ENCODE peak calls at places on chromosome 7, in seven cellular contexts. One of them, this sample, is unnamed.

GRCh38 chr7:115297651-115298050 is 375.8 kb downstream of the MDFIC start:
- DNase-seq in HepG2: no peak
- DNase-seq in GM23248: peak
- DNase-seq in GM23338: no peak
- DNase-seq in mammary epithelial cell: peak
- DNase-seq in fibroblast of lung: peak
- DNase-seq in endothelial cell of umbilical vein: peak
- DNase-seq in this sample: peak

GRCh38 chr7:118214051-118214832 is 10.3 kb upstream of the ANKRD7 start:
- DNase-seq in HepG2: no peak
- DNase-seq in GM23248: peak
- DNase-seq in GM23338: peak
- DNase-seq in mammary epithelial cell: peak
- DNase-seq in fibroblast of lung: peak
- DNase-seq in endothelial cell of umbilical vein: peak
- DNase-seq in this sample: no peak

GRCh38 chr7:124856299-124856888 is 73.2 kb downstream of the POT1 start:
- DNase-seq in HepG2: peak
- DNase-seq in GM23248: peak
- DNase-seq in GM23338: peak
- DNase-seq in mammary epithelial cell: peak
- DNase-seq in fibroblast of lung: peak
- DNase-seq in endothelial cell of umbilical vein: peak
- DNase-seq in this sample: peak

GRCh38 chr7:44750424-44750823 is 1.8 kb downstream of the ZMIZ2 start:
- DNase-seq in HepG2: no peak
- DNase-seq in GM23248: no peak
- DNase-seq in GM23338: no peak
- DNase-seq in mammary epithelial cell: no peak
- DNase-seq in fibroblast of lung: no peak
- DNase-seq in endothelial cell of umbilical vein: no peak
- DNase-seq in this sample: no peak

GRCh38 chr7:93817561-93817960 is 73.0 kb downstream of the TFPI2 start:
- DNase-seq in HepG2: no peak
- DNase-seq in GM23248: peak
- DNase-seq in GM23338: no peak
- DNase-seq in mammary epithelial cell: no peak
- DNase-seq in fibroblast of lung: peak
- DNase-seq in endothelial cell of umbilical vein: peak
- DNase-seq in this sample: no peak

GRCh38 chr7:2681954-2682799 is 5.8 kb upstream of the AMZ1 start:
- DNase-seq in HepG2: no peak
- DNase-seq in GM23248: no peak
- DNase-seq in GM23338: no peak
- DNase-seq in mammary epithelial cell: no peak
- DNase-seq in fibroblast of lung: no peak
- DNase-seq in endothelial cell of umbilical vein: no peak
- DNase-seq in this sample: no peak

GRCh38 chr7:47724335-47724982 is 142.5 kb upstream of the TNS3 start:
- DNase-seq in HepG2: peak
- DNase-seq in GM23248: peak
- DNase-seq in GM23338: peak
- DNase-seq in mammary epithelial cell: peak
- DNase-seq in fibroblast of lung: peak
- DNase-seq in endothelial cell of umbilical vein: peak
- DNase-seq in this sample: peak

GRCh38 chr7:80732635-80733034 is 94.2 kb downstream of the CD36 start:
- DNase-seq in HepG2: peak
- DNase-seq in GM23248: peak
- DNase-seq in GM23338: peak
- DNase-seq in mammary epithelial cell: no peak
- DNase-seq in fibroblast of lung: no peak
- DNase-seq in endothelial cell of umbilical vein: no peak
- DNase-seq in this sample: no peak

GRCh38 chr7:121037828-121038716 is 49.6 kb downstream of the CPED1 start:
- DNase-seq in HepG2: no peak
- DNase-seq in GM23248: no peak
- DNase-seq in GM23338: no peak
- DNase-seq in mammary epithelial cell: no peak
- DNase-seq in fibroblast of lung: no peak
- DNase-seq in endothelial cell of umbilical vein: no peak
- DNase-seq in this sample: no peak
- H3K4me2 ChIP-seq in HepG2: no peak
- H3K4me2 ChIP-seq in GM23248: no peak
- H3K4me2 ChIP-seq in GM23338: no peak
- H3K4me2 ChIP-seq in mammary epithelial cell: no peak
- H3K4me2 ChIP-seq in fibroblast of lung: no peak
- H3K4me2 ChIP-seq in endothelial cell of umbilical vein: no peak
- H3K4me2 ChIP-seq in this sample: no peak

GRCh38 chr7:12564996-12565764 is 5.3 kb upstream of the SCIN start:
- DNase-seq in HepG2: no peak
- DNase-seq in GM23248: no peak
- DNase-seq in GM23338: no peak
- DNase-seq in mammary epithelial cell: no peak
- DNase-seq in fibroblast of lung: peak
- DNase-seq in endothelial cell of umbilical vein: no peak
- DNase-seq in this sample: no peak
- H3K4me3 ChIP-seq in HepG2: no peak
- H3K4me3 ChIP-seq in GM23248: no peak
- H3K4me3 ChIP-seq in GM23338: no peak
- H3K4me3 ChIP-seq in mammary epithelial cell: no peak
- H3K4me3 ChIP-seq in fibroblast of lung: no peak
- H3K4me3 ChIP-seq in endothelial cell of umbilical vein: no peak
- H3K4me3 ChIP-seq in this sample: no peak

DNA sequence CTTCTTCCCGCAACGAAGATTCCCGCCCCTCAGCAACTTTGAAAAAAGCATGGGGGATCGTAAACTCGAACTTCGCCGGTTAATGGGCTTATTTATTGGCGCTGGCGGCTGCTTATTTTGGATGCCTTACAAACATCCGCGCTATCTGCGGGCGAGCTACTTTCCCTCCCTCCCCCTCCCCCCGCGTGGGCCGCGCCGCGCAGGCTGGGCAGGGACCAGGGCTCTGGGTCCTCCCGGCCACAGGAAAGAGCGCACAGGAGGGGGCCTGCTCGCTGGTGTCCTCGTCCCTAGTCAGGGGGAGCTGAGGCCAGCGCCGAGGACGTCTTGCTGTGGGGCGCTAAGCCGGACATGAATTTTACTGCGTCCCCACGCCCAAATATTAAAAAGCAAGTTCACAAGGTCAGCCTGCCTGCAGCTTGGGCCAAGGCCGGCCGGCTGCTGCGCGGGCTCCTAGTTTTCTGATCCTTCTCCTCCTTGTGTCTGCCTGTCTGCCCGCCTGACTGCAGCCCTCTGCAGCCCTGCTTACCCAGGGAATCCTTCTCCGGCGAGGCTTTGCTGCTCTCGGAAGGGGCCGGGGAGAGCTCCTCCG is 1.2 kb downstream of the HOXA10 start:
- DNase-seq in HepG2: no peak
- DNase-seq in GM23248: peak
- DNase-seq in GM23338: peak
- DNase-seq in mammary epithelial cell: no peak
- DNase-seq in fibroblast of lung: no peak
- DNase-seq in endothelial cell of umbilical vein: peak
- DNase-seq in this sample: no peak
- TF ChIP-seq EZH2 in HepG2: no peak
- TF ChIP-seq EZH2 in GM23248: no peak
- TF ChIP-seq EZH2 in GM23338: peak
- TF ChIP-seq EZH2 in mammary epithelial cell: no peak
- TF ChIP-seq EZH2 in fibroblast of lung: no peak
- TF ChIP-seq EZH2 in endothelial cell of umbilical vein: no peak
- TF ChIP-seq EZH2 in this sample: no peak

DNA sequence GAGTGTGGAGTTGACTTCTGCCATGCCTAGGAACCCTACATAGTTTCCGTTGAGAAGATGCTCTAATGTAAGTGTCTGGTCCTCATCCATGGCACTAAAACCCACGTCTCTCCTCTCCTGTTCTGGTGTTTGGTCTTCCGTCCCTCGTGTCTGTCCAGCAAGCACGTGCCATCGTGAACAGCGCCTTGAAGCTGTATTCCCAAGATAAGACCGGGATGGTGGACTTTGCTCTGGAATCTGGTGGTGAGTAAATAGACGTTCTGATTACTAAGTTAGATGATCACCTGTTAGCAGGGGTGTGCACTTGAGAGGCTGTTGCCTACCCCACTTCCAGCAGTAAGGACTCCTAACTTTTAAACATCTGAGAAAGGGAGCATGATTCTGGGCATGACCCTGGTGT is 15.1 kb upstream of the GET4 start:
- DNase-seq in HepG2: peak
- DNase-seq in GM23248: no peak
- DNase-seq in GM23338: no peak
- DNase-seq in mammary epithelial cell: no peak
- DNase-seq in fibroblast of lung: no peak
- DNase-seq in endothelial cell of umbilical vein: no peak
- DNase-seq in this sample: peak
- H3K4me2 ChIP-seq in HepG2: no peak
- H3K4me2 ChIP-seq in GM23248: no peak
- H3K4me2 ChIP-seq in GM23338: no peak
- H3K4me2 ChIP-seq in mammary epithelial cell: no peak
- H3K4me2 ChIP-seq in fibroblast of lung: no peak
- H3K4me2 ChIP-seq in endothelial cell of umbilical vein: no peak
- H3K4me2 ChIP-seq in this sample: peak

GRCh38 chr7:12692035-12692434 is 4.6 kb downstream of the ARL4A start:
- DNase-seq in HepG2: no peak
- DNase-seq in GM23248: no peak
- DNase-seq in GM23338: no peak
- DNase-seq in mammary epithelial cell: no peak
- DNase-seq in fibroblast of lung: no peak
- DNase-seq in endothelial cell of umbilical vein: peak
- DNase-seq in this sample: no peak

GRCh38 chr7:12692479-12693259 is 5.2 kb downstream of the ARL4A start:
- DNase-seq in HepG2: no peak
- DNase-seq in GM23248: no peak
- DNase-seq in GM23338: no peak
- DNase-seq in mammary epithelial cell: no peak
- DNase-seq in fibroblast of lung: no peak
- DNase-seq in endothelial cell of umbilical vein: peak
- DNase-seq in this sample: no peak

GRCh38 chr7:12687213-12688171 is at the start of gene ARL4A:
- DNase-seq in HepG2: peak
- DNase-seq in GM23248: peak
- DNase-seq in GM23338: peak
- DNase-seq in mammary epithelial cell: peak
- DNase-seq in fibroblast of lung: peak
- DNase-seq in endothelial cell of umbilical vein: peak
- DNase-seq in this sample: peak

GRCh38 chr7:12686894-12687212 is 580 bp upstream of the ARL4A start:
- DNase-seq in HepG2: no peak
- DNase-seq in GM23248: no peak
- DNase-seq in GM23338: no peak
- DNase-seq in mammary epithelial cell: no peak
- DNase-seq in fibroblast of lung: no peak
- DNase-seq in endothelial cell of umbilical vein: no peak
- DNase-seq in this sample: no peak

GRCh38 chr7:12690041-12690878 is 2.8 kb downstream of the ARL4A start:
- DNase-seq in HepG2: no peak
- DNase-seq in GM23248: no peak
- DNase-seq in GM23338: no peak
- DNase-seq in mammary epithelial cell: no peak
- DNase-seq in fibroblast of lung: no peak
- DNase-seq in endothelial cell of umbilical vein: peak
- DNase-seq in this sample: no peak
- H3K4me3 ChIP-seq in HepG2: peak
- H3K4me3 ChIP-seq in GM23248: peak
- H3K4me3 ChIP-seq in GM23338: peak
- H3K4me3 ChIP-seq in mammary epithelial cell: peak
- H3K4me3 ChIP-seq in fibroblast of lung: peak
- H3K4me3 ChIP-seq in endothelial cell of umbilical vein: peak
- H3K4me3 ChIP-seq in this sample: peak

GRCh38 chr7:27104244-27105149 is 2.0 kb upstream of the HOXA2 start:
- DNase-seq in HepG2: no peak
- DNase-seq in GM23248: no peak
- DNase-seq in GM23338: no peak
- DNase-seq in mammary epithelial cell: no peak
- DNase-seq in fibroblast of lung: peak
- DNase-seq in endothelial cell of umbilical vein: peak
- DNase-seq in this sample: no peak

GRCh38 chr7:27105161-27106122 is 3.0 kb upstream of the HOXA2 start:
- DNase-seq in HepG2: no peak
- DNase-seq in GM23248: no peak
- DNase-seq in GM23338: no peak
- DNase-seq in mammary epithelial cell: peak
- DNase-seq in fibroblast of lung: peak
- DNase-seq in endothelial cell of umbilical vein: peak
- DNase-seq in this sample: no peak

GRCh38 chr7:27102578-27103442 is at the start of gene HOXA2:
- DNase-seq in HepG2: no peak
- DNase-seq in GM23248: no peak
- DNase-seq in GM23338: no peak
- DNase-seq in mammary epithelial cell: peak
- DNase-seq in fibroblast of lung: peak
- DNase-seq in endothelial cell of umbilical vein: peak
- DNase-seq in this sample: no peak

GRCh38 chr7:27101906-27102577 is 441 bp downstream of the HOXA2 start:
- DNase-seq in HepG2: no peak
- DNase-seq in GM23248: no peak
- DNase-seq in GM23338: peak
- DNase-seq in mammary epithelial cell: no peak
- DNase-seq in fibroblast of lung: peak
- DNase-seq in endothelial cell of umbilical vein: no peak
- DNase-seq in this sample: no peak

GRCh38 chr7:27103489-27104226 is 1.2 kb upstream of the HOXA2 start:
- DNase-seq in HepG2: no peak
- DNase-seq in GM23248: no peak
- DNase-seq in GM23338: no peak
- DNase-seq in mammary epithelial cell: peak
- DNase-seq in fibroblast of lung: peak
- DNase-seq in endothelial cell of umbilical vein: peak
- DNase-seq in this sample: no peak
- TF ChIP-seq EZH2 in HepG2: no peak
- TF ChIP-seq EZH2 in GM23248: no peak
- TF ChIP-seq EZH2 in GM23338: peak
- TF ChIP-seq EZH2 in mammary epithelial cell: no peak
- TF ChIP-seq EZH2 in fibroblast of lung: no peak
- TF ChIP-seq EZH2 in endothelial cell of umbilical vein: no peak
- TF ChIP-seq EZH2 in this sample: peak

GRCh38 chr7:151089893-151090730 is 3.8 kb downstream of the AGAP3 start:
- DNase-seq in HepG2: no peak
- DNase-seq in GM23248: peak
- DNase-seq in GM23338: no peak
- DNase-seq in mammary epithelial cell: no peak
- DNase-seq in fibroblast of lung: no peak
- DNase-seq in endothelial cell of umbilical vein: peak
- DNase-seq in this sample: peak
- H3K4me2 ChIP-seq in HepG2: peak
- H3K4me2 ChIP-seq in GM23248: peak
- H3K4me2 ChIP-seq in GM23338: peak
- H3K4me2 ChIP-seq in mammary epithelial cell: peak
- H3K4me2 ChIP-seq in fibroblast of lung: peak
- H3K4me2 ChIP-seq in endothelial cell of umbilical vein: peak
- H3K4me2 ChIP-seq in this sample: peak